ENCODE peak calls at places on chromosomes 2 and 18, in seven cellular contexts. C is activated B cell treated with CpG ODN at 0.5 μM for 24 hours, N is neural progenitor cell, L is transverse colon, B is stomach, V is heart left ventricle, F is GM20000. I is an unnamed sample.

GRCh38 chr2:60861736-60862135 is 19.6 kb upstream of the REL start:
- DNase-seq in C (no peak), N (no peak), L (no peak), B (no peak), V (no peak), F (no peak), I (no peak)

GRCh38 chr2:31003717-31004116 is 134.5 kb downstream of the GALNT14 start:
- DNase-seq in C (no peak), N (no peak), L (no peak), B (no peak), V (no peak), F (no peak), I (no peak)

GRCh38 chr2:43846140-43846793 is 7.5 kb downstream of the ABCG8 start:
- DNase-seq in C (no peak), N (no peak), L (no peak), B (no peak), V (no peak), F (peak), I (peak)

GRCh38 chr2:238743243-238744068 is 104.4 kb upstream of the TWIST2 start:
- DNase-seq in C (no peak), N (no peak), L (no peak), B (no peak), V (no peak), F (no peak), I (no peak)

GRCh38 chr2:26144953-26145680 is 27.8 kb upstream of the GAREM2 start:
- DNase-seq in C (peak), N (peak), L (peak), B (peak), V (peak), F (peak), I (peak)

GRCh38 chr2:239959059-239959971 is 65.8 kb downstream of the NDUFA10 start:
- DNase-seq in C (no peak), N (no peak), L (no peak), B (no peak), V (no peak), F (no peak), I (no peak)

GRCh38 chr2:152058655-152059054 is 40.2 kb downstream of the CACNB4 start:
- DNase-seq in C (no peak), N (no peak), L (no peak), B (no peak), V (no peak), F (no peak), I (no peak)

GRCh38 chr2:234421-234820 is 29.4 kb downstream of the SH3YL1 start:
- DNase-seq in C (no peak), N (no peak), L (no peak), B (no peak), V (no peak), F (no peak), I (no peak)

GRCh38 chr2:233838726-233839446 is 15.4 kb downstream of the HJURP start:
- DNase-seq in C (no peak), N (no peak), L (no peak), B (peak), V (no peak), F (no peak), I (no peak)

GRCh38 chr2:70328921-70329561 is 27.2 kb upstream of the FAM136A start:
- DNase-seq in C (no peak), N (no peak), L (peak), B (peak), V (no peak), F (no peak), I (no peak)

GRCh38 chr2:195413944-195414343 is 243.1 kb upstream of the SLC39A10 start:
- DNase-seq in C (no peak), N (no peak), L (no peak), B (no peak), V (no peak), F (no peak), I (no peak)

GRCh38 chr2:216286616-216287231 is 85.6 kb downstream of the MARCHF4 start:
- DNase-seq in C (no peak), N (no peak), L (no peak), B (no peak), V (no peak), F (no peak), I (no peak)

GRCh38 chr2:177466337-177467195 is 74.0 kb downstream of the AGPS start:
- DNase-seq in C (no peak), N (peak), L (no peak), B (no peak), V (no peak), F (no peak), I (no peak)

GRCh38 chr18:23498877-23499570 is 4.3 kb upstream of the RMC1 start:
- DNase-seq in C (peak), N (peak), L (peak), B (peak), V (peak), F (peak), I (peak)

GRCh38 chr2:37191747-37192146 is 3.3 kb upstream of the SULT6B1 start:
- DNase-seq in C (no peak), N (peak), L (no peak), B (no peak), V (no peak), F (no peak), I (no peak)

GRCh38 chr2:85578243-85579180 is 1.1 kb downstream of the VAMP8 start:
- DNase-seq in C (peak), N (no peak), L (peak), B (peak), V (peak), F (peak), I (peak)

GRCh38 chr2:69830045-69830905 is 815 bp downstream of the GMCL1 start:
- DNase-seq in C (peak), N (peak), L (peak), B (peak), V (peak), F (peak), I (peak)

GRCh38 chr18:41004320-41004719 is 950.7 kb upstream of the PIK3C3 start:
- DNase-seq in C (no peak), N (peak), L (no peak), B (no peak), V (no peak), F (no peak), I (no peak)

GRCh38 chr18:400466-400865 is 100.0 kb downstream of the COLEC12 start:
- DNase-seq in C (no peak), N (no peak), L (peak), B (no peak), V (no peak), F (no peak), I (no peak)

GRCh38 chr2:100739735-100740432 is 80.1 kb upstream of the NPAS2 start:
- DNase-seq in C (no peak), N (no peak), L (no peak), B (no peak), V (no peak), F (no peak), I (no peak)

GRCh38 chr2:103462712-103463111 is 700.9 kb downstream of the TMEM182 start:
- DNase-seq in C (no peak), N (no peak), L (no peak), B (no peak), V (no peak), F (no peak), I (no peak)

GRCh38 chr18:9743200-9744016 is 35.3 kb downstream of the RAB31 start:
- DNase-seq in C (no peak), N (no peak), L (no peak), B (peak), V (no peak), F (no peak), I (no peak)

GRCh38 chr2:189013677-189014380 is 39.7 kb downstream of the COL3A1 start:
- DNase-seq in C (no peak), N (no peak), L (no peak), B (no peak), V (no peak), F (no peak), I (no peak)

GRCh38 chr2:74862268-74862964 is 28.5 kb downstream of the HK2 start:
- DNase-seq in C (no peak), N (no peak), L (peak), B (peak), V (no peak), F (no peak), I (no peak)

GRCh38 chr2:151619337-151619989 is 114.8 kb downstream of the NEB start:
- DNase-seq in C (no peak), N (no peak), L (no peak), B (no peak), V (no peak), F (no peak), I (no peak)

GRCh38 chr18:34077599-34077998 is 147.1 kb downstream of the NOL4 start:
- DNase-seq in C (no peak), N (no peak), L (no peak), B (no peak), V (no peak), F (no peak), I (no peak)

GRCh38 chr2:10794891-10795290 is 17.7 kb downstream of the PDIA6 start:
- DNase-seq in C (no peak), N (no peak), L (no peak), B (no peak), V (no peak), F (no peak), I (no peak)

GRCh38 chr18:47168913-47169312 is 7.3 kb downstream of the IER3IP1 start:
- DNase-seq in C (no peak), N (no peak), L (no peak), B (no peak), V (no peak), F (no peak), I (no peak)

GRCh38 chr18:7520200-7520780 is 46.8 kb upstream of the PTPRM start:
- DNase-seq in C (no peak), N (no peak), L (no peak), B (no peak), V (no peak), F (no peak), I (no peak)

GRCh38 chr2:88181511-88181910 is 11.4 kb downstream of the THNSL2 start:
- DNase-seq in C (no peak), N (no peak), L (no peak), B (no peak), V (no peak), F (no peak), I (no peak)

GRCh38 chr18:36376361-36376760 is 78.8 kb downstream of the FHOD3 start:
- DNase-seq in C (no peak), N (no peak), L (no peak), B (no peak), V (no peak), F (no peak), I (no peak)

GRCh38 chr2:23487735-23488492 is 102.9 kb downstream of the KLHL29 start:
- DNase-seq in C (no peak), N (no peak), L (no peak), B (no peak), V (no peak), F (peak), I (peak)

GRCh38 chr2:114063346-114063745 is 173.5 kb downstream of the ACTR3 start:
- DNase-seq in C (no peak), N (peak), L (no peak), B (no peak), V (no peak), F (no peak), I (no peak)

GRCh38 chr2:68755071-68755470 is 20.5 kb downstream of the ARHGAP25 start:
- DNase-seq in C (no peak), N (no peak), L (no peak), B (no peak), V (no peak), F (no peak), I (no peak)

GRCh38 chr2:157866666-157867642 is 9.2 kb downstream of the ACVR1 start:
- DNase-seq in C (no peak), N (no peak), L (no peak), B (no peak), V (no peak), F (no peak), I (no peak)

GRCh38 chr2:37526323-37526722 is 145.1 kb downstream of the CDC42EP3 start:
- DNase-seq in C (no peak), N (no peak), L (no peak), B (no peak), V (no peak), F (no peak), I (no peak)

GRCh38 chr18:27762054-27762453 is 414.9 kb downstream of the CDH2 start:
- DNase-seq in C (no peak), N (peak), L (no peak), B (no peak), V (no peak), F (no peak), I (no peak)

GRCh38 chr18:57803119-57803969 is at the start of gene ATP8B1:
- DNase-seq in C (peak), N (peak), L (peak), B (peak), V (peak), F (peak), I (peak)

DNA sequence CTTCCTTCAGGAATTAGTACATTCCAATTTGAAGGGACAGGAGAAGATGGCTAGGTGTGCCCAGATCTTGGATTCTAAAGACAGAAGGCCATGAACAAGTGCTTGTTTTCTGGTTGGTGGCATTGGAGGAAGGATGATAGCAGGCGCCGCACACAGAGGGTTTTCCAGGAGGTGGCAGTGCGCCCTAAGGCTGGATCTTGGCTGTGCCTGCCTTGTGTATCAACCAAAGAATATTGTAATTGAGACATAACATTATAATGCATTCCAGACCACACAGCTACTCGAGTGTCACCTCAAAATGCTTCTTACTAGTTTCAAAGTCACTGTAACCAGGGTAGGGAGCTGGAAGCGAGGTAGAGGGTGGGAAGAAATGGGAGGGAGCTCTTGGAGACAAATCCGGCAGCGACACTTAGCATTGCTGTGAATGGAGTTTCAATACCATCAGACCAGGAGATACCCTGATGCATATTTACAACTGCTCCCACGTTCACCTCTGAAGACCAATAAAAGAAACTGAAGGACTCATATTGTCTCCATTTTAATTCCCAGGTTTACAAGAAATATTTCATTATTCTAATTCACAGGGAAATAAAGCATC is 42.5 kb downstream of the CPO start:
- DNase-seq in C (peak), N (peak), L (peak), B (peak), V (peak), F (peak), I (peak)
- TF ChIP-seq CTCF in C (no peak), N (peak), L (peak), B (peak), V (peak), F (no peak), I (peak)

GRCh38 chr2:107621186-107621835 is 205.4 kb upstream of the RGPD4 start:
- DNase-seq in C (no peak), N (no peak), L (no peak), B (no peak), V (peak), F (no peak), I (no peak)

GRCh38 chr2:107627926-107628325 is 198.8 kb upstream of the RGPD4 start:
- DNase-seq in C (no peak), N (no peak), L (no peak), B (no peak), V (no peak), F (no peak), I (no peak)

GRCh38 chr2:107622741-107623310 is 203.9 kb upstream of the RGPD4 start:
- DNase-seq in C (no peak), N (no peak), L (no peak), B (no peak), V (no peak), F (no peak), I (no peak)

GRCh38 chr2:107625982-107626381 is 200.7 kb upstream of the RGPD4 start:
- DNase-seq in C (no peak), N (no peak), L (no peak), B (no peak), V (no peak), F (no peak), I (no peak)

DNA sequence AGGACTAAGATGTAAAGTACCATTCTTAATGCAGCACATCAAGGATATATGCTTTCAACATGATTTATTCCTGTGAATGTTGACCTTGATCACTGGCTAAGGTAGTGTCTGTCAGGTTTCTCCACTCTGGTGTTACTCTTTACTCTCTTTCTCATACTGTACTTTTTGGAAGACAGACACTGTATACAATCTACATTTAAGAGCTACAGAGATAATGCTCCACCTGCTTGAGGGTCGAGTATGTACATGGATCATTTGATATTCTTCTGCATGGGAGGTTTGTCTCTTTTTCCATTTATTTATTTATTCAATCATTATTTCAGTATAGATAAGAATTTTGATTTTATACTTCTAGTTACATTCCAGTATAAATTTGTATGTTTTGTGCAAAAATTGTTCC is 199.5 kb upstream of the RGPD4 start:
- DNase-seq in C (no peak), N (no peak), L (no peak), B (no peak), V (no peak), F (no peak), I (no peak)
- TF ChIP-seq CTCF in C (no peak), N (no peak), L (no peak), B (peak), V (no peak), F (no peak), I (no peak)

GRCh38 chr2:17171446-17172049 is 346.7 kb downstream of the RAD51AP2 start:
- DNase-seq in C (no peak), N (peak), L (no peak), B (peak), V (no peak), F (no peak), I (no peak)
- TF ChIP-seq CTCF in C (no peak), N (peak), L (peak), B (peak), V (peak), F (peak), I (peak)

GRCh38 chr2:229343661-229344060 is 72.6 kb upstream of the PID1 start:
- DNase-seq in C (no peak), N (no peak), L (no peak), B (no peak), V (no peak), F (no peak), I (no peak)
- TF ChIP-seq CTCF in C (no peak), N (no peak), L (no peak), B (no peak), V (no peak), F (no peak), I (no peak)